ENCODE peak calls at places on chromosome 16, in six cellular contexts. P, N, U, E, D and B are unnamed samples.

GRCh38 chr16:668519-669171 is 713 bp downstream of the RHOT2 start:
- DNase-seq in D (no peak), N (peak), P (no peak), E (no peak), U (no peak), B (no peak)

GRCh38 chr16:14961405-14962186 is 13.2 kb upstream of the PDXDC1 start:
- DNase-seq in N (no peak), P (no peak), E (no peak), D (no peak), U (no peak), B (no peak)

GRCh38 chr16:80802902-80803301 is 1.5 kb downstream of the CDYL2 start:
- DNase-seq in U (no peak), E (no peak), D (no peak), N (peak), P (no peak), B (no peak)

GRCh38 chr16:85036398-85037049 is 8.9 kb downstream of the KIAA0513 start:
- DNase-seq in E (no peak), D (no peak), P (no peak), U (no peak), N (no peak), B (no peak)

GRCh38 chr16:53457670-53458069 is 23.4 kb downstream of the RBL2 start:
- DNase-seq in E (no peak), P (no peak), U (peak), N (peak), D (no peak), B (no peak)

GRCh38 chr16:59108374-59108773 is 374.3 kb upstream of the GOT2 start:
- DNase-seq in D (no peak), E (no peak), U (no peak), P (no peak), N (no peak), B (no peak)

GRCh38 chr16:26491271-26491670 is 575.5 kb upstream of the C16orf82 start:
- DNase-seq in N (no peak), D (no peak), E (no peak), P (no peak), U (no peak), B (no peak)

GRCh38 chr16:24686678-24687077 is 42.8 kb upstream of the TNRC6A start:
- DNase-seq in P (no peak), U (no peak), D (no peak), N (no peak), E (no peak), B (no peak)

GRCh38 chr16:10180771-10181163 is 1.5 kb downstream of the GRIN2A start:
- DNase-seq in U (no peak), E (no peak), D (peak), N (peak), P (no peak), B (peak)

GRCh38 chr16:7791191-7791590 is 458.5 kb downstream of the RBFOX1 start:
- DNase-seq in D (no peak), N (no peak), P (no peak), U (no peak), E (no peak), B (no peak)

GRCh38 chr16:56349086-56349415 is 76.3 kb downstream of the AMFR start:
- DNase-seq in D (no peak), U (no peak), N (no peak), E (no peak), P (no peak), B (no peak)

GRCh38 chr16:13950821-13951547 is 31.0 kb downstream of the ERCC4 start:
- DNase-seq in D (no peak), E (no peak), P (no peak), N (no peak), U (no peak), B (no peak)

GRCh38 chr16:61897657-61898056 is 138.6 kb downstream of the CDH8 start:
- DNase-seq in D (no peak), E (no peak), P (no peak), U (no peak), N (no peak), B (no peak)

GRCh38 chr16:53668869-53669268 is 34.8 kb downstream of the RPGRIP1L start:
- DNase-seq in P (no peak), D (no peak), E (no peak), U (no peak), N (no peak), B (no peak)

GRCh38 chr16:67954421-67955196 is 10.7 kb upstream of the LCAT start:
- DNase-seq in D (no peak), E (no peak), P (no peak), U (no peak), N (no peak), B (no peak)

GRCh38 chr16:56411123-56411522 is 14.2 kb downstream of the AMFR start:
- DNase-seq in U (no peak), D (no peak), N (no peak), E (no peak), P (no peak), B (no peak)

GRCh38 chr16:1993731-1994131 is 4.0 kb downstream of the SYNGR3 start:
- DNase-seq in P (no peak), D (no peak), N (peak), E (no peak), U (no peak), B (no peak)

GRCh38 chr16:68335175-68335574 is 24.4 kb downstream of the PRMT7 start:
- DNase-seq in N (no peak), P (no peak), U (no peak), D (no peak), E (no peak), B (no peak)

GRCh38 chr16:58501242-58502131 is 1.5 kb downstream of the NDRG4 start:
- DNase-seq in E (no peak), U (peak), N (peak), P (no peak), D (no peak), B (no peak)

GRCh38 chr16:67562526-67562917 is at the start of gene CTCF:
- DNase-seq in N (no peak), D (peak), P (no peak), U (no peak), E (no peak), B (no peak)

GRCh38 chr16:66551362-66551761 is 1.0 kb upstream of the CKLF start:
- DNase-seq in N (peak), U (peak), P (no peak), E (peak), D (peak), B (no peak)

GRCh38 chr16:87667443-87667842 is 65.1 kb downstream of the JPH3 start:
- DNase-seq in N (no peak), D (no peak), E (no peak), P (no peak), U (no peak), B (no peak)

GRCh38 chr16:84284168-84284722 is 10.4 kb upstream of the WFDC1 start:
- DNase-seq in P (no peak), N (no peak), U (no peak), D (peak), E (no peak), B (no peak)

GRCh38 chr16:79325211-79325610 is 275.3 kb downstream of the MAF start:
- DNase-seq in E (no peak), P (no peak), D (no peak), U (no peak), N (no peak), B (no peak)

GRCh38 chr16:71357681-71358080 is 842 bp upstream of the CALB2 start:
- DNase-seq in E (no peak), D (no peak), N (no peak), P (no peak), U (no peak), B (no peak)

GRCh38 chr16:20904507-20905079 is 4.0 kb downstream of the LYRM1 start:
- DNase-seq in U (peak), P (no peak), D (no peak), N (no peak), E (no peak), B (no peak)

GRCh38 chr16:14325921-14326401 is 254.8 kb downstream of the MRTFB start:
- DNase-seq in N (no peak), E (no peak), U (no peak), D (no peak), P (no peak), B (no peak)

GRCh38 chr16:25692307-25692706 is 548 bp downstream of the HS3ST4 start:
- DNase-seq in E (no peak), P (no peak), U (no peak), D (no peak), N (no peak), B (no peak)

GRCh38 chr16:84582958-84583516 is 34.8 kb downstream of the COTL1 start:
- DNase-seq in E (no peak), N (no peak), P (peak), U (no peak), D (no peak), B (no peak)

GRCh38 chr16:78024159-78024558 is 1.8 kb downstream of the CLEC3A start:
- DNase-seq in P (no peak), E (no peak), U (no peak), N (no peak), D (no peak), B (no peak)